ENCODE peak calls at places on chromosomes 12 and 14, in eight cellular contexts. D is uterus; L is MM.1S; I is heart left ventricle; B is cardiac muscle cell; Z is neuronal stem cell; E is CD8-positive, alpha-beta memory T cell; O is astrocyte. F is an unnamed sample.

GRCh38 chr14:52259452-52259851 is 8.0 kb upstream of the PTGDR start:
- DNase-seq in I (no peak), L (no peak), O (no peak), D (no peak), B (no peak), E (no peak), Z (no peak), F (no peak)

GRCh38 chr12:120687570-120688289 is 781 bp downstream of the MLEC start:
- DNase-seq in D (no peak), O (no peak), I (no peak), Z (no peak), L (peak; percentile 26), B (peak; percentile 47), E (no peak), F (peak; percentile 9)

GRCh38 chr12:73731658-73732057 is 806.0 kb upstream of the ATXN7L3B start:
- DNase-seq in D (no peak), Z (no peak), L (no peak), B (no peak), E (no peak), O (no peak), I (no peak), F (no peak)

GRCh38 chr12:8992086-8992409 is 2.7 kb downstream of the KLRG1 start:
- DNase-seq in Z (no peak), B (no peak), D (no peak), I (no peak), L (no peak), E (no peak), O (no peak), F (no peak)

GRCh38 chr12:52045794-52046199 is 5.4 kb upstream of the NR4A1 start:
- DNase-seq in Z (no peak), O (no peak), I (peak; percentile 82), B (no peak), E (no peak), L (no peak), D (peak; percentile 36), F (peak; percentile 34)

GRCh38 chr12:78210894-78211302 is 380.2 kb downstream of the NAV3 start:
- DNase-seq in I (no peak), D (no peak), B (no peak), E (no peak), L (no peak), O (peak; percentile 84), Z (no peak), F (no peak)

GRCh38 chr12:17609152-17609551 is 480.8 kb downstream of the RERGL start:
- DNase-seq in B (no peak), E (no peak), O (no peak), L (no peak), D (no peak), Z (no peak), I (no peak), F (no peak)

GRCh38 chr14:37443461-37443860 is 151.6 kb downstream of the FOXA1 start:
- DNase-seq in L (no peak), E (no peak), Z (no peak), I (no peak), O (peak; percentile 4), B (no peak), D (no peak), F (no peak)

GRCh38 chr12:77845831-77846230 is 15.1 kb downstream of the NAV3 start:
- DNase-seq in E (no peak), I (no peak), L (no peak), Z (no peak), D (no peak), B (no peak), O (peak; percentile 82), F (no peak)

GRCh38 chr12:124622764-124623163 is 55.4 kb upstream of the NCOR2 start:
- DNase-seq in I (no peak), E (no peak), Z (no peak), L (no peak), B (no peak), D (no peak), O (no peak), F (no peak)

GRCh38 chr12:52847335-52848102 is 1.3 kb downstream of the KRT78 start:
- DNase-seq in L (no peak), O (peak; percentile 60), E (no peak), B (no peak), I (no peak), Z (no peak), D (no peak), F (peak; percentile 89)

GRCh38 chr12:31959701-31960391 is 631 bp downstream of the RESF1 start:
- DNase-seq in D (peak; percentile 61), B (peak; percentile 58), O (peak; percentile 55), L (peak; percentile 65), Z (peak; percentile 38), I (peak; percentile 86), E (peak; percentile 37), F (peak; percentile 69)

GRCh38 chr12:115294443-115295133 is 610.6 kb upstream of the TBX3 start:
- DNase-seq in L (no peak), O (peak; percentile 26), Z (no peak), E (no peak), I (no peak), D (no peak), B (peak; percentile 41), F (peak; percentile 43)

GRCh38 chr14:106831322-106831720 is 1304.9 kb downstream of the TMEM121 start:
- DNase-seq in O (no peak), L (peak; percentile 93), E (peak; percentile 26), I (no peak), B (no peak), D (no peak), Z (no peak), F (no peak)

GRCh38 chr12:114448618-114448933 is 42.6 kb upstream of the TBX5 start:
- DNase-seq in Z (no peak), L (no peak), B (peak; percentile 86), I (peak; percentile 67), O (no peak), D (no peak), E (no peak), F (no peak)

GRCh38 chr14:51512321-51512720 is 139.4 kb upstream of the FRMD6 start:
- DNase-seq in I (no peak), Z (no peak), D (no peak), E (no peak), O (no peak), L (no peak), B (no peak), F (no peak)

GRCh38 chr12:84551373-84551772 is 361.2 kb downstream of the SLC6A15 start:
- DNase-seq in B (no peak), I (no peak), L (no peak), E (no peak), O (no peak), Z (no peak), D (no peak), F (no peak)

GRCh38 chr12:38585090-38585489 is 268.5 kb downstream of the ALG10B start:
- DNase-seq in D (no peak), L (no peak), I (no peak), B (no peak), E (no peak), Z (no peak), O (no peak), F (no peak)

GRCh38 chr12:130747867-130748740 is 32.0 kb upstream of the RIMBP2 start:
- DNase-seq in L (peak; percentile 45), D (peak; percentile 73), B (peak; percentile 89), Z (peak; percentile 79), I (peak; percentile 83), E (peak; percentile 34), O (peak; percentile 20), F (peak; percentile 60)

GRCh38 chr14:76937181-76938091 is 91.1 kb downstream of the IRF2BPL start:
- DNase-seq in E (no peak), I (peak; percentile 71), L (no peak), D (peak; percentile 73), B (peak; percentile 88), O (peak; percentile 87), Z (no peak), F (no peak)

GRCh38 chr12:6049992-6050391 is 74.5 kb downstream of the VWF start:
- DNase-seq in I (no peak), L (no peak), E (no peak), D (no peak), Z (no peak), O (no peak), B (no peak), F (no peak)

GRCh38 chr12:6052206-6052939 is 72.1 kb downstream of the VWF start:
- DNase-seq in E (no peak), B (no peak), L (no peak), D (no peak), O (no peak), I (no peak), Z (no peak), F (no peak)

GRCh38 chr12:6046511-6047180 is 77.8 kb downstream of the VWF start:
- DNase-seq in L (no peak), E (no peak), D (no peak), O (no peak), B (no peak), I (no peak), Z (no peak), F (no peak)

GRCh38 chr12:6047249-6048227 is 76.9 kb downstream of the VWF start:
- DNase-seq in B (no peak), L (no peak), D (no peak), E (no peak), O (peak; percentile 37), I (no peak), Z (no peak), F (no peak)

GRCh38 chr12:6049587-6049986 is 74.9 kb downstream of the VWF start:
- DNase-seq in D (no peak), Z (no peak), B (no peak), O (no peak), L (no peak), I (no peak), E (no peak), F (no peak)
- H3K4me3 ChIP-seq in D (no peak overlapping the region), Z (no peak overlapping the region), B (no peak overlapping the region), O (no peak overlapping the region), L (no peak overlapping the region), I (no peak overlapping the region), E (no peak overlapping the region), F (no peak overlapping the region)

GRCh38 chr12:92519284-92519683 is 183.5 kb upstream of the PLEKHG7 start:
- DNase-seq in E (no peak), O (no peak), B (no peak), L (no peak), Z (no peak), D (no peak), I (no peak), F (no peak)
- H3K4me1 ChIP-seq in E (peaks cover 4% of the 10 kb centered on the region), O (no peaks in the 10 kb centered on the region), B (peaks cover 4% of the 10 kb centered on the region), L (no peaks in the 10 kb centered on the region), Z (no peaks in the 10 kb centered on the region), D (no peaks in the 10 kb centered on the region), I (no peaks in the 10 kb centered on the region), F (peaks cover 7% of the 10 kb centered on the region)

DNA sequence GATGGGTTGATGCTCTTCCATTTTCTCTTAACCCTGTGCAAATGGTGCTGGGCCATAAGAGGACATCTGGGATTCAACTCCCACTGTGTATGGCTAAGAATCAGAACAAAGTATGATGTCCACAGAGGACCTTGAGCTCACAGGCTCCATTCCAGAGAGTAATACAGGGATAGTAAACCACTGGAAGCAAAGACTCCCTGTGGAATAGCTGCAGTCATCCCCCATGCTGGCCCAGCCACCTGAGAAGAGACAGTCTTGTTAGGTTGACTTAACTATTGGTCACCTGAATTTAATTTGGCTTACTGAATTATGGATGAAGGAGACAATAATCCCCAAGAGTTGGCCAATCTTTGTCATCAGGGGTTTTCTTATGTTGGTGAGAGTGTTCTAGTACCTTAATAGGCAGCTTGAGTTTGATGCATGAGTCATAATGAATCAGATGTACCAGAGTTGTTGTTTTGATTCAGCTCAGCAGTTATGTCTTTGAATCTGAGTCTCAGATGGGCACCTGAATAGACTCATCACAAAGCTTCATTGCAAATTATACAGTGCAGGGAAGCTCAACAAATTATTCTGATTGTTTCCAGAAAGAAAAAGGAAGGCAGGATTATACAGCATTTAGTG is 122.7 kb downstream of the SSPN start:
- DNase-seq in D (no peak), O (peak; percentile 80), E (no peak), I (no peak), Z (no peak), L (no peak), B (no peak), F (peak; percentile 8)
- H3K4me3 ChIP-seq in D (no peak overlapping the region), O (no peak overlapping the region), E (no peak overlapping the region), I (no peak overlapping the region), Z (no peak overlapping the region), L (no peak overlapping the region), B (no peak overlapping the region), F (no peak overlapping the region)

GRCh38 chr12:104249017-104249416 is 33.4 kb downstream of the TXNRD1 start:
- DNase-seq in I (no peak), E (no peak), D (no peak), L (no peak), B (no peak), O (no peak), Z (no peak), F (no peak)
- H3K4me1 ChIP-seq in I (no peaks in the 10 kb centered on the region), E (no peaks in the 10 kb centered on the region), D (no peaks in the 10 kb centered on the region), L (no peaks in the 10 kb centered on the region), B (no peaks in the 10 kb centered on the region), O (no peaks in the 10 kb centered on the region), Z (no peaks in the 10 kb centered on the region), F (no peaks in the 10 kb centered on the region)

F was measured in PC-9.